ENCODE peak calls at places on chromosomes 13 and 19, in four cellular contexts. B, W, X and N are unnamed samples.

GRCh38 chr19:15672580-15673175 is at the start of gene CYP4F12:
- DNase-seq in B (no peak), X (peak), W (peak), N (no peak)

GRCh38 chr19:44050740-44051653 is 839 bp upstream of the ZNF223 start:
- DNase-seq in B (no peak), X (peak), W (no peak), N (no peak)

GRCh38 chr13:49524740-49525501 is 29.2 kb downstream of the PHF11 start:
- DNase-seq in X (no peak), W (no peak), B (no peak), N (no peak)

GRCh38 chr13:34300559-34300958 is 482.6 kb downstream of the RFC3 start:
- DNase-seq in B (no peak), X (peak), W (peak), N (no peak)

GRCh38 chr13:21747456-21747855 is 76.6 kb downstream of the FGF9 start:
- DNase-seq in W (peak), X (no peak), B (no peak), N (no peak)

GRCh38 chr19:13060964-13061927 is 41.4 kb downstream of the LYL1 start:
- DNase-seq in B (peak), X (peak), W (peak), N (peak)

GRCh38 chr19:3655402-3656072 is 28.9 kb upstream of the CACTIN start:
- DNase-seq in W (peak), B (peak), X (peak), N (no peak)

GRCh38 chr13:105783261-105783660 is 752.2 kb downstream of the EFNB2 start:
- DNase-seq in W (no peak), B (no peak), X (no peak), N (no peak)

GRCh38 chr13:77306458-77306857 is 20.4 kb downstream of the MYCBP2 start:
- DNase-seq in B (no peak), X (no peak), W (no peak), N (no peak)

GRCh38 chr19:39474139-39474620 is 6.5 kb upstream of the TIMM50 start:
- DNase-seq in W (peak), B (peak), X (peak), N (peak)

GRCh38 chr13:23731709-23732108 is 157.5 kb downstream of the MIPEP start:
- DNase-seq in B (no peak), W (no peak), X (peak), N (no peak)

GRCh38 chr13:113974304-113975281 is 717 bp upstream of the C13orf46 start:
- DNase-seq in W (no peak), X (no peak), B (no peak), N (no peak)

GRCh38 chr13:110759710-110760109 is 46.2 kb downstream of the ING1 start:
- DNase-seq in W (no peak), B (no peak), X (peak), N (no peak)

GRCh38 chr13:110758195-110758594 is 44.7 kb downstream of the ING1 start:
- DNase-seq in W (no peak), X (peak), B (no peak), N (no peak)

GRCh38 chr13:110760611-110761010 is 47.1 kb downstream of the ING1 start:
- DNase-seq in W (no peak), B (no peak), X (no peak), N (no peak)

GRCh38 chr13:110757296-110757695 is 43.8 kb downstream of the ING1 start:
- DNase-seq in W (no peak), B (no peak), X (no peak), N (no peak)

DNA sequence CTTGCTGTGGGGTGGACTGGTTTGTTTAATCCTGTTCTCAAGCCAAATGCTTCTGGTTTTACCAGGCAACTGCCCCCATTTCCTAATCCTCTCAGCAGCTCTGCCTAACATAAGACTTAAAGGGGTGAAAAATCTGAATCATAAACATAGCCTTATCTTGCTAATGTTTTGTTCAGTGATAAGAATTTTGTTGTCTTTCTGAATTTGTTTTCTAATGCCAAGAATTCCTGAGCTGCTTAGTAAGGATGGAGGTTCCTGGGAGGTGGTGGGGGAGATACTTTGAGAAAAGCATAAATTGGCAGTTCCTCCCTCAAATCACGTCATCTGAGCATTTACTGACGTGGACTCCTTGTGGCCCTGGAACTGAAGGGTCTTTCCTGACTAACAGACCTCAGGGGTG is 42.8 kb downstream of the ING1 start:
- DNase-seq in B (no peak), W (no peak), X (peak), N (no peak)
- TF ChIP-seq EZH2phosphoT487 in B (no peak), W (no peak), X (no peak), N (no peak)

GRCh38 chr13:107867701-107868661 is 347.4 kb downstream of the LIG4 start:
- DNase-seq in B (peak), X (peak), W (peak), N (peak)
- TF ChIP-seq EZH2phosphoT487 in B (no peak), X (no peak), W (no peak), N (peak)

GRCh38 chr19:33186431-33186830 is 7.7 kb upstream of the LRP3 start:
- DNase-seq in W (no peak), B (no peak), X (no peak), N (no peak)

GRCh38 chr19:33192010-33192409 is 2.1 kb upstream of the LRP3 start:
- DNase-seq in B (peak), X (no peak), W (no peak), N (peak)

GRCh38 chr19:33189453-33189852 is 4.7 kb upstream of the LRP3 start:
- DNase-seq in W (no peak), X (no peak), B (no peak), N (no peak)

GRCh38 chr19:33191501-33191900 is 2.6 kb upstream of the LRP3 start:
- DNase-seq in B (no peak), W (no peak), X (no peak), N (no peak)

DNA sequence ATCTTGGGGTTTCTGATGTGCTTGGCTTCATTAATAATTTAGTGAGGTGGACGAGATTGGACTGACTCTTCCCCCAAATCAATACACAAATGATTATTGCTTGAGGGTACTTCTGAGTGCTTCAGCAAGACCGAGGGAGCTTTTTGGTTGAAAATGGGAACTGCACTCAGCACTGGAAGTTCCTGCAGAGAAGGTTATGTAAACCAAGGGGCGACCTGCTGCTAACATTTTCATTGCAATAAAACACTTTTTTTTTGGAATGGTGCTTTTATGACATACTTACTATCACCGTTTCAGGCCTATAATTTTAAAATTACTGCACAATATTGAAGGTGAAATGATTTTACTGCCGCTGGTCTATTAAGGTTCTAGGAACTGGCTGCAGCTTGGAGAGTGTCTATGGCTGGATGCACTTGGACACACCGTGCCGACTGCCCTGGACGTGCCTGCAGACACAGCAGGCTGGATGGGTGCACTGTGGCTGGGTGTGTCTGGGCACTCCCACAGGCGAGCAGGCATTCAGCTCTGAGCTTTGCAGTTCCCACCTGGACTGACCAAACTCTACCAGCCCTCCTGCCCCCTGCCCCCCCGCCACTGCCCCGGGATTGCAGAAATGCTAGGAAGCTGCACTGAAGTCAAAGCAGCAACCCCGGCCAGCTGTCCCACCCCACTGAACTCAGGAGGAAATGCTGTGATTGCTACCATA is 7.1 kb upstream of the LRP3 start:
- DNase-seq in B (no peak), X (no peak), W (no peak), N (no peak)
- TF ChIP-seq EZH2phosphoT487 in B (no peak), X (no peak), W (no peak), N (no peak)

GRCh38 chr19:20926796-20927195 is 3.7 kb downstream of the ZNF85 start:
- DNase-seq in B (no peak), X (peak), W (no peak), N (no peak)
- TF ChIP-seq EZH2phosphoT487 in B (no peak), X (no peak), W (no peak), N (no peak)